ENCODE peak calls at places on chromosome 22, in five cellular contexts. X is pancreas, L is GM23338, F is ovary, P is heart left ventricle. J is an unnamed sample. For H3K4me1, the result is how much of the 10 kb centered on the place peaks cover.

GRCh38 chr22:22955866-22956535 is 68.4 kb downstream of the IGLL5 start:
- DNase-seq in F (peak), P (peak), X (peak), L (peak), J (no peak)

GRCh38 chr22:41234815-41235687 is 5.7 kb downstream of the CHADL start:
- DNase-seq in L (no peak), P (no peak), X (no peak), F (no peak), J (peak)

GRCh38 chr22:50530280-50530856 is 556 bp upstream of the TYMP start:
- DNase-seq in L (peak), X (peak), P (peak), F (peak), J (no peak)

GRCh38 chr22:38238519-38239051 is 34.2 kb downstream of the TMEM184B start:
- DNase-seq in L (no peak), X (peak), F (peak), P (no peak), J (no peak)

GRCh38 chr22:41777749-41778395 is 22.6 kb upstream of the CCDC134 start:
- DNase-seq in L (no peak), P (no peak), X (no peak), F (no peak), J (no peak)

GRCh38 chr22:17171313-17172171 is 12.5 kb upstream of the HDHD5 start:
- DNase-seq in L (peak), F (peak), P (peak), X (peak), J (peak)

GRCh38 chr22:48746789-48747425 is 1080.8 kb downstream of the BRD1 start:
- DNase-seq in F (no peak), X (peak), L (no peak), P (no peak), J (peak)

GRCh38 chr22:21741059-21741458 is 5.5 kb upstream of the YPEL1 start:
- DNase-seq in L (no peak), F (no peak), P (no peak), X (no peak), J (no peak)

GRCh38 chr22:36938028-36938425 is 24.6 kb downstream of the CSF2RB start:
- DNase-seq in X (no peak), L (no peak), F (no peak), P (no peak), J (no peak)

GRCh38 chr22:49291781-49292180 is 535.9 kb downstream of the BRD1 start:
- DNase-seq in X (no peak), L (no peak), F (no peak), P (no peak), J (no peak)

GRCh38 chr22:47676685-47677084 is 914.2 kb downstream of the TBC1D22A start:
- DNase-seq in X (no peak), F (no peak), P (no peak), L (no peak), J (no peak)

GRCh38 chr22:35995345-35995744 is 33.3 kb downstream of the RBFOX2 start:
- DNase-seq in L (no peak), X (no peak), P (no peak), F (no peak), J (no peak)

GRCh38 chr22:40044870-40045834 is 50.4 kb downstream of the FAM83F start:
- DNase-seq in L (peak), F (peak), P (peak), X (peak), J (peak)

GRCh38 chr22:29315286-29316195 is at the start of gene RASL10A:
- DNase-seq in P (peak), X (no peak), L (peak), F (no peak), J (no peak)

GRCh38 chr22:38611559-38611958 is 41.6 kb upstream of the DMC1 start:
- DNase-seq in P (no peak), X (no peak), F (no peak), L (no peak), J (no peak)

GRCh38 chr22:39493759-39494158 is 8.3 kb upstream of the MIEF1 start:
- DNase-seq in P (no peak), L (no peak), F (no peak), X (no peak), J (peak)

GRCh38 chr22:37045958-37046357 is 5.6 kb upstream of the KCTD17 start:
- DNase-seq in P (no peak), X (no peak), F (no peak), L (peak), J (no peak)

GRCh38 chr22:36977401-36977861 is 41.8 kb downstream of the TST start:
- DNase-seq in L (peak), P (peak), F (peak), X (peak), J (peak)

GRCh38 chr22:20571531-20572007 is 64.2 kb downstream of the MED15 start:
- DNase-seq in L (peak), P (no peak), X (no peak), F (no peak), J (no peak)

GRCh38 chr22:23804781-23805291 is 18.1 kb downstream of the SMARCB1 start:
- DNase-seq in P (no peak), F (no peak), L (no peak), X (no peak), J (no peak)

GRCh38 chr22:38733329-38734202 is 22.2 kb downstream of the SUN2 start:
- DNase-seq in L (peak), P (peak), F (peak), X (peak), J (peak)

GRCh38 chr22:25113316-25113721 is 86.3 kb upstream of the CRYBB3 start:
- DNase-seq in L (no peak), F (no peak), P (no peak), X (no peak), J (peak)

GRCh38 chr22:25159028-25159427 is 40.6 kb upstream of the CRYBB3 start:
- DNase-seq in X (no peak), F (no peak), P (no peak), L (no peak), J (no peak)

GRCh38 chr22:42934338-42934737 is 77.3 kb upstream of the ARFGAP3 start:
- DNase-seq in P (no peak), X (no peak), F (no peak), L (no peak), J (no peak)

GRCh38 chr22:39091136-39092081 is 5.6 kb upstream of the APOBEC3H start:
- DNase-seq in F (no peak), P (no peak), L (no peak), X (no peak), J (peak)

GRCh38 chr22:42608481-42609361 is 6.0 kb downstream of the POLDIP3 start:
- DNase-seq in P (no peak), X (no peak), F (no peak), L (no peak), J (no peak)

GRCh38 chr22:37804886-37805857 is 2.6 kb upstream of the GCAT start:
- DNase-seq in X (peak), P (peak), F (peak), L (peak), J (peak)

GRCh38 chr22:30559889-30560288 is 13.3 kb upstream of the SEC14L6 start:
- DNase-seq in F (no peak), L (no peak), X (no peak), P (no peak), J (no peak)

GRCh38 chr22:36419177-36419911 is 31.6 kb upstream of the MYH9 start:
- DNase-seq in F (peak), X (no peak), L (peak), P (no peak), J (peak)

GRCh38 chr22:25067851-25068421 is 115.4 kb downstream of the KIAA1671 start:
- DNase-seq in F (no peak), P (no peak), L (no peak), X (no peak), J (peak)

GRCh38 chr22:20433191-20433590 is 4.4 kb downstream of the SCARF2 start:
- DNase-seq in L (no peak), P (peak), X (no peak), F (peak), J (no peak)

GRCh38 chr22:44358723-44359440 is 46.1 kb upstream of the SHISAL1 start:
- DNase-seq in X (no peak), P (peak), F (peak), L (no peak), J (peak)
- H3K27ac ChIP-seq in X (no peak), P (peak), F (peak), L (no peak), J (no peak)

DNA sequence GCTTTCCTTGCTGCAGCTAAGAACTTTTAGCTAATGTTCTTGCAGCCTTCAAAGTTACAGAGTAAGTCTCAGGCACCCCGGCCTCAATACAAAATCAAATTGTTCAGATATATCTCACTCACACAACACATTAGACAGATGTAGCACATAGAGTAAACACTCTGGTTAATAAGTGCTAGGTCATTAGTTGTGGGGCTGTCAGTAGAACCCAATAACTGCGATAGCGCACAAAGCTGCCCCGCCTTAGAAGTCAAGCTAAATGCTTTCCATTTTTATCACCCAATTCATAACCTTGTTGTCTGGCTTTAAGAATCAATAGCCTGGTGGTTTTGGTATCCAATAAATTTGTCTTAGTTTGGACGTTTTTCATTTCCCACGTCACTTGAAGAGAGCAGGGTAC is 139.5 kb downstream of the LARGE1 start:
- DNase-seq in P (no peak), X (peak), F (no peak), L (no peak), J (no peak)
- H3K4me1 ChIP-seq in P (under half), X (under half), F (under half), L (under half), J (under half)

GRCh38 chr22:45843030-45843429 is 133.9 kb downstream of the WNT7B start:
- DNase-seq in L (no peak), F (no peak), X (no peak), P (no peak), J (no peak)
- H3K4me3 ChIP-seq in L (no peak), F (no peak), X (no peak), P (no peak), J (no peak)

GRCh38 chr22:44025171-44026065 is 1.3 kb downstream of the PARVB start:
- DNase-seq in P (peak), F (no peak), X (no peak), L (peak), J (peak)
- H3K27ac ChIP-seq in P (peak), F (no peak), X (peak), L (no peak), J (peak)

J was measured in left lung.